ENCODE peak calls at places on chromosomes 11 and 22, in nine cellular contexts. R, H, O, X, C, B, A, D and M are unnamed samples.
A peak's percentile ranks its signal among the peaks of the same experiment; 100 is the strongest.

GRCh38 chr11:61632096-61632495 is 48.1 kb upstream of the DAGLA start:
- DNase-seq in R (no peak), H (no peak), O (no peak), X (no peak), C (no peak), B (no peak), A (no peak), D (peak; percentile 19), M (no peak)

GRCh38 chr11:88178211-88178610 is 3.0 kb upstream of the RAB38 start:
- DNase-seq in R (no peak), H (no peak), O (no peak), X (no peak), C (peak; percentile 19), B (no peak), A (no peak), D (no peak), M (no peak)

GRCh38 chr11:112961751-112962747 is 829 bp downstream of the NCAM1 start:
- DNase-seq in R (peak; percentile 51), H (no peak), O (no peak), X (peak; percentile 14), C (peak; percentile 50), B (no peak), A (no peak), D (peak; percentile 67), M (no peak)

GRCh38 chr11:47272706-47273105 is 2.8 kb downstream of the MADD start:
- DNase-seq in R (no peak), H (no peak), O (no peak), X (no peak), C (no peak), B (no peak), A (no peak), D (no peak), M (no peak)

GRCh38 chr11:92830382-92831148 is 138.9 kb upstream of the MTNR1B start:
- DNase-seq in R (no peak), H (no peak), O (no peak), X (no peak), C (no peak), B (no peak), A (no peak), D (no peak), M (no peak)

GRCh38 chr11:3849297-3849874 is 6.1 kb upstream of the STIM1 start:
- DNase-seq in R (peak; percentile 54), H (no peak), O (peak; percentile 73), X (peak; percentile 42), C (no peak), B (peak; percentile 37), A (peak; percentile 41), D (no peak), M (no peak)

GRCh38 chr11:67484847-67485311 is 2.1 kb downstream of the AIP start:
- DNase-seq in R (no peak), H (no peak), O (peak; percentile 57), X (peak; percentile 88), C (no peak), B (peak; percentile 66), A (no peak), D (no peak), M (peak; percentile 61)

GRCh38 chr11:28759311-28759710 is 651.1 kb downstream of the METTL15 start:
- DNase-seq in R (no peak), H (no peak), O (no peak), X (no peak), C (peak; percentile 62), B (no peak), A (peak; percentile 81), D (no peak), M (no peak)

GRCh38 chr22:43481528-43482309 is 69.9 kb downstream of the MPPED1 start:
- DNase-seq in R (no peak), H (no peak), O (no peak), X (peak; percentile 32), C (no peak), B (no peak), A (no peak), D (no peak), M (no peak)